ENCODE peak calls at places on chromosomes 1 and 21, in six cellular contexts. D is globus pallidus, J is T47D, F is cardiac septum, S is aorta, Q is NCI-H524. G is an unnamed sample.

GRCh38 chr1:224106568-224107281 is 7.2 kb upstream of the FBXO28 start:
- DNase-seq in D (no peak), J (peak), F (no peak), S (no peak), Q (peak), G (no peak)

GRCh38 chr1:200184196-200184595 is 156.7 kb downstream of the NR5A2 start:
- DNase-seq in D (peak), J (peak), F (peak), S (peak), Q (no peak), G (peak)

GRCh38 chr1:1407957-1408318 is 845 bp upstream of the MRPL20 start:
- DNase-seq in D (no peak), J (no peak), F (no peak), S (no peak), Q (no peak), G (no peak)

GRCh38 chr1:208178091-208178529 is 66.1 kb downstream of the PLXNA2 start:
- DNase-seq in D (no peak), J (no peak), F (no peak), S (no peak), Q (no peak), G (no peak)

GRCh38 chr1:84090447-84091244 is 53.4 kb upstream of the PRKACB start:
- DNase-seq in D (no peak), J (no peak), F (no peak), S (no peak), Q (no peak), G (no peak)

GRCh38 chr1:26067432-26067911 is at the start of gene TRIM63:
- DNase-seq in D (no peak), J (no peak), F (no peak), S (no peak), Q (no peak), G (no peak)

GRCh38 chr21:22842875-22843274 is 1844.7 kb downstream of the NCAM2 start:
- DNase-seq in D (no peak), J (no peak), F (no peak), S (no peak), Q (peak), G (no peak)

GRCh38 chr1:3408751-3409266 is 45.7 kb upstream of the ARHGEF16 start:
- DNase-seq in D (no peak), J (no peak), F (no peak), S (no peak), Q (no peak), G (no peak)

GRCh38 chr1:196142111-196142510 is 466.1 kb downstream of the KCNT2 start:
- DNase-seq in D (no peak), J (no peak), F (no peak), S (no peak), Q (no peak), G (no peak)

GRCh38 chr1:91018006-91018405 is 3.8 kb downstream of the ZNF644 start:
- DNase-seq in D (peak), J (peak), F (no peak), S (no peak), Q (no peak), G (no peak)

GRCh38 chr1:175810305-175810704 is 66.9 kb upstream of the TNR start:
- DNase-seq in D (no peak), J (no peak), F (no peak), S (no peak), Q (no peak), G (no peak)

GRCh38 chr21:38662224-38662568 is 143.5 kb upstream of the ETS2 start:
- DNase-seq in D (no peak), J (no peak), F (no peak), S (no peak), Q (no peak), G (no peak)

G was measured in anterior cingulate cortex.